ENCODE peak calls at places on chromosome 17, in four cellular contexts. U, R, F and Z are unnamed samples.

GRCh38 chr17:29070795-29071194 is 27.9 kb downstream of the PIPOX start:
- DNase-seq in U (no peak), R (no peak), F (no peak), Z (no peak)

GRCh38 chr17:50426814-50427787 is 1.1 kb downstream of the ACSF2 start:
- DNase-seq in U (no peak), R (no peak), F (no peak), Z (no peak)

GRCh38 chr17:17042851-17043667 is 802 bp downstream of the MPRIP start:
- DNase-seq in U (no peak), R (peak), F (no peak), Z (no peak)

GRCh38 chr17:69637399-69638165 is 223.1 kb downstream of the MAP2K6 start:
- DNase-seq in U (no peak), R (no peak), F (no peak), Z (no peak)

GRCh38 chr17:68204736-68205135 is 43.1 kb upstream of the AMZ2 start:
- DNase-seq in U (peak), R (peak), F (no peak), Z (no peak)

GRCh38 chr17:47280072-47280811 is 26.6 kb downstream of the ITGB3 start:
- DNase-seq in U (no peak), R (no peak), F (no peak), Z (no peak)

GRCh38 chr17:19728114-19728495 is 11.7 kb upstream of the SLC47A2 start:
- DNase-seq in U (peak), R (peak), F (peak), Z (peak)

GRCh38 chr17:82020874-82021727 is 1.6 kb downstream of the CENPX start:
- DNase-seq in U (peak), R (peak), F (peak), Z (peak)

GRCh38 chr17:45792995-45793755 is 9.1 kb downstream of the CRHR1 start:
- DNase-seq in U (no peak), R (no peak), F (no peak), Z (no peak)

GRCh38 chr17:73030995-73031394 is 61.5 kb downstream of the SLC39A11 start:
- DNase-seq in U (no peak), R (no peak), F (no peak), Z (no peak)

GRCh38 chr17:5355416-5356129 is 63.9 kb downstream of the NUP88 start:
- DNase-seq in U (no peak), R (no peak), F (no peak), Z (no peak)

GRCh38 chr17:66549312-66549705 is 246.9 kb downstream of the PRKCA start:
- DNase-seq in U (no peak), R (no peak), F (no peak), Z (no peak)

DNA sequence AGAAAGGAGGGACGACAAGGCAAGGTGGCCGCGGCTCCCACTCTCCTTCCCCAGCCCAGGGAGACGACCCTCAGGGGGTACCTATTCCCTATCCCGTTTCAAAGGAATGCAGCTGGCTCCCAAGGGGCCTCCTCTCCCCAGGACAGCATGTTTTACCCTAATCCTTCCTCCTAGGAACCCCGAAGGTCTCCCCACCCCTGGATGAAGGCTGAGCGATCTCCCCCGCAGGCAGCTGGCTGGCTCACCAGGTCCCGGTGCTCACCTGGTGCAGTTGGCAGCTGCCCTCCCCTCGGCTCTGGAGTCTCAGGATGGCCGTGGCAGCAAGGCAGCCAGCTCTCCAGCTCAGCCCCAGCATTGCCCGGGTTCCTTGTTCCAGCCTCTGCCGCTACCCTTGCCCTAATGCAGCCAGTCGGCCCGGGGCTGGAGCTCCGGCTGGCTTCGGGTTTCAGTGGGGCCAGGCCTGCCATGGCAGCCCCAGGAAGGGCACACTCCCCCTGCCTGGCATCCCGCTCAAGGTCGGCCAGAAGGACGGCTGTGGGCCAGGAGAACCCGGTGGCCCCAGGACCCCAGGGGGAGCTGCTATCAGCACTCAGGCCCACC is 4.6 kb downstream of the CLUH start:
- DNase-seq in U (no peak), R (peak), F (no peak), Z (no peak)
- H3K27ac ChIP-seq in U (peak), R (no peak), F (peak), Z (peak)

DNA sequence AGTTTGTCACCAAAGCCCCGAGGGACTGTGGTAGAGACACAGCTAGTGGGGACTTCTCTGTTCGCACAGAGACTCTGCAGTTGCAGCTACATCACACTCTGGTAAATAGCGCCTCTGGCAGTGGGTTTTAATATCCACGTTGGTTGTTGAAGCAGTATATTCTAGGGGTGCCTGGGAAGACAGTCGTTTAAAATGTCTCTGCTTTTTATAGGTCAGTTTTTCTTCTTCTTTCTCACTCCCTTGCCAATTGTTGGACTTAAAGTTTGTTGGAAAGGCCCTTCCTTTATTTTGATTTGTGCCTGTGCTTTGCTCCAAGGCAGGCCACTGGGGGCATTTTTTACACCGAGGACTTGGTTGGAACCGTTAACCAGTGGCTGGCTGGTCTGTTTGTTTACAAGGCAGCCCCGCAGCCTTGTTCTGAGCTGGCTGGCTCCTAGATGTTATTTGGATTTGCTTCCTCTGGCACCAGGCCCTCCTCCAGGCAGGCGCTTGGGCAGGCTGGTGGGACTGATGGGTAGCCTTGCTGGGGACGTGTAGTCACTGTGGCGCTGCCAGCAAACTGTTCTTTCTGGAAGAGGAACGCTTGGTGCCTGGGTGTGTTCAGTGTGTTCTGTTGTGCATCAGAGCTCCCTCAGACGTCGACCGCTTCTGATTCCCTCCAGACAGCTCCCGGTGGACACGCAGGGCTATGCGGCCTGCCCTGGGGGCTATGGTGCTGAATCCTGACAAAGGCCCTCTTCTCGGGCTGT is 218.2 kb upstream of the CHMP6 start:
- DNase-seq in U (peak), R (no peak), F (no peak), Z (peak)
- H3K27ac ChIP-seq in U (peak), R (peak), F (no peak), Z (peak)

DNA sequence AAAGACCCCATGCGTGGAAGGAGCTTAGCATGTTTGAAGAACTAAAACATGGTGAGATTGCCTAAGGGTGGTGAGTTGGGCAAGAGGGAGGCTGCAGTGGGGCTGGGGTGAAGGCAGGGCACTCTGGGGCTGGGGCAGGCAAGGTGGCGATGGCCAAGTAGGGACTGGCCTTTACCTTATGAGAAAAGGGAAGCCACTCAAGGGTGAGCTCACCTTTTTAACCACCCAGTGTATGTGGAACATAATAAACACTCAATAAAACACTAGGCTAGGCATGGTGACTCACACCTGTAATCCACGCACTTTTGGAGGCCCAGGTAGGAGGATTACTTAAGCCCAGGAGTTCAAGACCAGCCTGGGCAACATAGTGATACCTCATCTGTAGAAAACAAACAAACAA is 37.7 kb downstream of the LYRM9 start:
- DNase-seq in U (no peak), R (no peak), F (no peak), Z (no peak)
- H3K27ac ChIP-seq in U (no peak), R (no peak), F (no peak), Z (no peak)

DNA sequence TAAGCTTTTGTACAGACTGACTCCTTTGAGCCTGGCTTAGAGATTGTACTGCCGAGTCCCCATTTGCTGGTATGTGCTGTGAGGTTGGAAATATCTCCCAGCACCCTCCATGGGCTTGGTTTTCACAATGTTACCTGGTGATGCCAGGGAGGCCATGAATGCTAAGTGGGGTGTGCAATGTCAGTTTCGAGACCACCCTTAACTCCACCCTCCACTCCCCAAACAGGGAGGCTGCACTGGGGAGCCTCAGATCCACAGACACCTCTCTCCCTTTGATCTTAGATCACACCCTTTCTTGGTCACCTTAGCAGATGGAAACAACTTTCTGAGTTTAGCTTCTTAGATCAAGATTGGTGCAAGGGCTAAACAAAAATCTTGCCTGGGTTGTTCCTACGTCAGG is 28.6 kb upstream of the PIK3R6 start:
- DNase-seq in U (no peak), R (no peak), F (no peak), Z (no peak)
- H3K27ac ChIP-seq in U (no peak), R (no peak), F (no peak), Z (no peak)

DNA sequence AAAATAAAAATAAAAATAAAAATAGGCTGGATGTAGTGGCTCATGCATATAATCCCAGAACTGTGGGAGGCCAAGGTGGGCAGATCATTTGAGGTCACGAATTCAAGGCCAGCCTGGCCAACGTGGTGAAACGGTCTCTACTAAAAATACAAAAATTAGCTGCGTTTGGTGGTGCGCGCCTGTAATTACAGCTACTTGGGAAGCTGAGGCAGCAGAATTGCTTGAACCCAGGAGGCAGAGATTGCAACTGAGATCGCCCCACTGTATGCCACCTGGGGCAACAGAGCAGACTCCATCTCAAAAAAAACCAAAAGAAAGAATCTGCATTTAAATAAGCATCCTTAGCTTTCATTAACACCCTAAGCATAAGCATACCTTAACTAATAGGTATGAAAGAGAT is 33.8 kb downstream of the YWHAE start:
- DNase-seq in U (no peak), R (no peak), F (no peak), Z (no peak)
- H3K27ac ChIP-seq in U (no peak), R (no peak), F (peak), Z (no peak)

DNA sequence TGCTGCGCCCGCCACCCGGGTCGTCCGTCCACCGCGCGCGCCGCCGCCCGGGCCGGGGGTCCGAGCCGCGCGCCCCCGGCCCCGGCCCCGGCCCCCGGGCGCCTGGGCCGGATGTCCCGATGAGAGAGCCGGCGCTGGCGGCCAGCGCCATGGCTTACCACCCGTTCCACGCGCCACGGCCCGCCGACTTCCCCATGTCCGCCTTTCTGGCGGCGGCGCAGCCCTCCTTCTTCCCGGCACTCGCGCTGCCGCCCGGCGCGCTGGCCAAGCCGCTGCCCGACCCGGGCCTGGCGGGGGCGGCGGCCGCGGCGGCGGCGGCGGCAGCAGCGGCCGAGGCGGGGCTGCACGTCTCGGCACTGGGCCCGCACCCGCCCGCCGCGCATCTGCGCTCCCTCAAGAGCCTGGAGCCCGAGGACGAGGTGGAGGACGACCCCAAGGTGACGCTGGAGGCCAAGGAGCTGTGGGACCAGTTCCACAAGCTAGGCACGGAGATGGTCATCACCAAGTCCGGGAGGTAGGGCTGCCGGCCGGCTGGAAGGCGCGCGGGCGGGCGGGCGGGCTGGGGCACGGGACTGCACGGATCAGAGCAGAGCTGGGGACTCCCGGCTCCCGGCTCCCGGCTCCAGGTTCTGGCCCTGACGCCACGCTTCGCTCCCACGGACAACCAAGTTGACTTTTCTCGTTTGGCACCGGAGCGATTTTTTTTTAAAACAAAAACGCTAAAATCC is 579 bp downstream of the TBX2 start:
- DNase-seq in U (no peak), R (peak), F (no peak), Z (no peak)
- H3K27ac ChIP-seq in U (peak), R (peak), F (peak), Z (no peak)